ENCODE peak calls at places on chromosomes 11 and 22, in eight cellular contexts. One of them, this sample, is unnamed.

GRCh38 chr22:23828800-23829680 is 9.8 kb downstream of the DERL3 start:
- DNase-seq in fibroblast of villous mesenchyme: no peak
- DNase-seq in heart right ventricle: no peak
- DNase-seq in epithelial cell of esophagus: no peak
- DNase-seq in CD14-positive monocyte: no peak
- DNase-seq in AG04450: no peak
- DNase-seq in ascending aorta: no peak
- DNase-seq in activated B cell treated with CpG ODN at 0.5 μM for 24 hours: no peak
- DNase-seq in this sample: no peak

GRCh38 chr11:106121570-106122320 is 44.3 kb downstream of the AASDHPPT start:
- DNase-seq in epithelial cell of esophagus: no peak
- DNase-seq in heart right ventricle: no peak
- DNase-seq in fibroblast of villous mesenchyme: no peak
- DNase-seq in AG04450: no peak
- DNase-seq in activated B cell treated with CpG ODN at 0.5 μM for 24 hours: no peak
- DNase-seq in ascending aorta: no peak
- DNase-seq in CD14-positive monocyte: no peak
- DNase-seq in this sample: no peak

GRCh38 chr11:3153291-3153861 is 11.7 kb downstream of the OSBPL5 start:
- DNase-seq in ascending aorta: peak
- DNase-seq in AG04450: peak
- DNase-seq in activated B cell treated with CpG ODN at 0.5 μM for 24 hours: no peak
- DNase-seq in epithelial cell of esophagus: no peak
- DNase-seq in fibroblast of villous mesenchyme: peak
- DNase-seq in heart right ventricle: peak
- DNase-seq in CD14-positive monocyte: no peak
- DNase-seq in this sample: no peak

GRCh38 chr22:49991907-49992533 is 20.5 kb downstream of the IL17REL start:
- DNase-seq in fibroblast of villous mesenchyme: no peak
- DNase-seq in activated B cell treated with CpG ODN at 0.5 μM for 24 hours: no peak
- DNase-seq in epithelial cell of esophagus: no peak
- DNase-seq in ascending aorta: no peak
- DNase-seq in heart right ventricle: no peak
- DNase-seq in CD14-positive monocyte: no peak
- DNase-seq in AG04450: no peak
- DNase-seq in this sample: no peak

GRCh38 chr11:28400236-28401100 is 292.3 kb downstream of the METTL15 start:
- DNase-seq in heart right ventricle: no peak
- DNase-seq in fibroblast of villous mesenchyme: peak
- DNase-seq in ascending aorta: no peak
- DNase-seq in AG04450: peak
- DNase-seq in epithelial cell of esophagus: peak
- DNase-seq in CD14-positive monocyte: no peak
- DNase-seq in activated B cell treated with CpG ODN at 0.5 μM for 24 hours: no peak
- DNase-seq in this sample: no peak

GRCh38 chr11:35246725-35247124 is 107.8 kb downstream of the CD44 start:
- DNase-seq in CD14-positive monocyte: no peak
- DNase-seq in fibroblast of villous mesenchyme: peak
- DNase-seq in AG04450: no peak
- DNase-seq in activated B cell treated with CpG ODN at 0.5 μM for 24 hours: no peak
- DNase-seq in epithelial cell of esophagus: peak
- DNase-seq in heart right ventricle: no peak
- DNase-seq in ascending aorta: no peak
- DNase-seq in this sample: no peak

GRCh38 chr11:70255717-70256116 is 14.8 kb upstream of the PPFIA1 start:
- DNase-seq in CD14-positive monocyte: no peak
- DNase-seq in AG04450: no peak
- DNase-seq in heart right ventricle: no peak
- DNase-seq in activated B cell treated with CpG ODN at 0.5 μM for 24 hours: no peak
- DNase-seq in epithelial cell of esophagus: no peak
- DNase-seq in fibroblast of villous mesenchyme: peak
- DNase-seq in ascending aorta: no peak
- DNase-seq in this sample: no peak

GRCh38 chr11:62980133-62980760 is 4.5 kb downstream of the SLC22A6 start:
- DNase-seq in AG04450: no peak
- DNase-seq in epithelial cell of esophagus: peak
- DNase-seq in ascending aorta: no peak
- DNase-seq in fibroblast of villous mesenchyme: peak
- DNase-seq in CD14-positive monocyte: no peak
- DNase-seq in heart right ventricle: no peak
- DNase-seq in activated B cell treated with CpG ODN at 0.5 μM for 24 hours: no peak
- DNase-seq in this sample: no peak

GRCh38 chr11:46387919-46388618 is 3.5 kb downstream of the CHRM4 start:
- DNase-seq in AG04450: no peak
- DNase-seq in ascending aorta: no peak
- DNase-seq in activated B cell treated with CpG ODN at 0.5 μM for 24 hours: no peak
- DNase-seq in fibroblast of villous mesenchyme: no peak
- DNase-seq in heart right ventricle: peak
- DNase-seq in epithelial cell of esophagus: no peak
- DNase-seq in CD14-positive monocyte: no peak
- DNase-seq in this sample: no peak

GRCh38 chr22:19882446-19883381 is 28.0 kb upstream of the GNB1L start:
- DNase-seq in activated B cell treated with CpG ODN at 0.5 μM for 24 hours: no peak
- DNase-seq in epithelial cell of esophagus: no peak
- DNase-seq in heart right ventricle: no peak
- DNase-seq in fibroblast of villous mesenchyme: no peak
- DNase-seq in CD14-positive monocyte: peak
- DNase-seq in ascending aorta: no peak
- DNase-seq in AG04450: no peak
- DNase-seq in this sample: peak

GRCh38 chr11:119262668-119263351 is 54.1 kb downstream of the MCAM start:
- DNase-seq in AG04450: no peak
- DNase-seq in fibroblast of villous mesenchyme: peak
- DNase-seq in CD14-positive monocyte: no peak
- DNase-seq in heart right ventricle: no peak
- DNase-seq in ascending aorta: no peak
- DNase-seq in activated B cell treated with CpG ODN at 0.5 μM for 24 hours: no peak
- DNase-seq in epithelial cell of esophagus: peak
- DNase-seq in this sample: no peak

GRCh38 chr11:28176231-28176853 is 68.2 kb downstream of the METTL15 start:
- DNase-seq in ascending aorta: no peak
- DNase-seq in heart right ventricle: no peak
- DNase-seq in activated B cell treated with CpG ODN at 0.5 μM for 24 hours: no peak
- DNase-seq in epithelial cell of esophagus: peak
- DNase-seq in fibroblast of villous mesenchyme: peak
- DNase-seq in AG04450: no peak
- DNase-seq in CD14-positive monocyte: no peak
- DNase-seq in this sample: no peak

GRCh38 chr11:66081505-66081904 is 11.4 kb downstream of the PACS1 start:
- DNase-seq in fibroblast of villous mesenchyme: peak
- DNase-seq in activated B cell treated with CpG ODN at 0.5 μM for 24 hours: peak
- DNase-seq in heart right ventricle: peak
- DNase-seq in CD14-positive monocyte: peak
- DNase-seq in epithelial cell of esophagus: peak
- DNase-seq in ascending aorta: no peak
- DNase-seq in AG04450: no peak
- DNase-seq in this sample: no peak

GRCh38 chr22:25745341-25746011 is 3.5 kb downstream of the MYO18B start:
- DNase-seq in fibroblast of villous mesenchyme: peak
- DNase-seq in epithelial cell of esophagus: peak
- DNase-seq in heart right ventricle: no peak
- DNase-seq in activated B cell treated with CpG ODN at 0.5 μM for 24 hours: no peak
- DNase-seq in ascending aorta: no peak
- DNase-seq in AG04450: no peak
- DNase-seq in CD14-positive monocyte: no peak
- DNase-seq in this sample: no peak

GRCh38 chr11:69401715-69402114 is 79.7 kb upstream of the LINC01488 start:
- DNase-seq in ascending aorta: no peak
- DNase-seq in fibroblast of villous mesenchyme: no peak
- DNase-seq in activated B cell treated with CpG ODN at 0.5 μM for 24 hours: no peak
- DNase-seq in CD14-positive monocyte: no peak
- DNase-seq in epithelial cell of esophagus: no peak
- DNase-seq in heart right ventricle: no peak
- DNase-seq in AG04450: no peak
- DNase-seq in this sample: no peak

GRCh38 chr11:1837171-1838076 is 1.4 kb upstream of the TNNI2 start:
- DNase-seq in CD14-positive monocyte: peak
- DNase-seq in ascending aorta: no peak
- DNase-seq in heart right ventricle: peak
- DNase-seq in activated B cell treated with CpG ODN at 0.5 μM for 24 hours: peak
- DNase-seq in epithelial cell of esophagus: peak
- DNase-seq in fibroblast of villous mesenchyme: peak
- DNase-seq in AG04450: no peak
- DNase-seq in this sample: peak

GRCh38 chr11:17407575-17407974 is 19.1 kb upstream of the KCNJ11 start:
- DNase-seq in CD14-positive monocyte: no peak
- DNase-seq in activated B cell treated with CpG ODN at 0.5 μM for 24 hours: no peak
- DNase-seq in fibroblast of villous mesenchyme: no peak
- DNase-seq in heart right ventricle: no peak
- DNase-seq in AG04450: no peak
- DNase-seq in ascending aorta: no peak
- DNase-seq in epithelial cell of esophagus: no peak
- DNase-seq in this sample: no peak

GRCh38 chr11:85680897-85681296 is 5.1 kb downstream of the CCDC89 start:
- DNase-seq in activated B cell treated with CpG ODN at 0.5 μM for 24 hours: no peak
- DNase-seq in CD14-positive monocyte: no peak
- DNase-seq in fibroblast of villous mesenchyme: no peak
- DNase-seq in ascending aorta: no peak
- DNase-seq in AG04450: no peak
- DNase-seq in epithelial cell of esophagus: no peak
- DNase-seq in heart right ventricle: no peak
- DNase-seq in this sample: no peak

DNA sequence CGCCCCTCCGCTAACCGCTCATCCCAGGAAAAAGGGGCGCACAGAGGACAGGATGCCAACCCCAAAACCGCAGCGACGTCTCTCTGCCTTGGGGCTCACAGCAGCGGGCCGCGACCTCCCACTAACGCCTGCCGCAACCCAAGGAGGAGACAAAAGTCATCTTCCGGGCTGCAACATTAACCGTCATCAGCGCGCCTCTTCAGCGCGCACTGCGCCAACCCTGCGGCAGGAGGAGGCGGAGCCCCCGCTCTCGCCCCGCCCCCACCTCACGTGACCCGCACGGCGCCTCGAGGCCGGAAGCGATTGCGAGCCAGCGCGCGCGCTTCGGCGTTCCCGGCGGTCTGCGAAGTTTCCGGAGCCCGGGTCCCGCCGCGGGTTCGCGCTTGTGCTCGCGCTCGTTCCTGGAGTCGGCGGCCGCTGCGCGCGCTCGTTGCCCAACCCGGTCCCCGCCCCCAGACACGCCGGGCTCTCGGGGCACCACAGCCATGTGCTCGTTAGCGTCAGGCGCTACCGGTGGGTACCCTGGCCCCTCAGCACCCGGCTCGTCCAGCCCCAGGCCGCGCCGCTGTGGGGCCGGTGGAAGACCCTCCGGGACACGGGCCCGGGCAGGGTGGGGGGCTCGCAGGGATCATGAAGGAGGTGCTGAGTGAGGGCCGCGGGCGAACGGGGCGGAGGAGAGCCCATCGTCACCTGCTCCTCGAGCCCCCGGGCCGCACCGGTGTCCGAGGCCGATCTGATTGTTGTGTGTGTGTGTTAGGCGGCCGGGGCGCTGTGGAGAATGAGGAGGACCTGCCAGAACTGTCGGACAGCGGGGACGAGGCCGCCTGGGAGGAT is at the start of gene PRMT3:
- DNase-seq in AG04450: peak
- DNase-seq in heart right ventricle: peak
- DNase-seq in ascending aorta: peak
- DNase-seq in CD14-positive monocyte: peak
- DNase-seq in activated B cell treated with CpG ODN at 0.5 μM for 24 hours: peak
- DNase-seq in epithelial cell of esophagus: peak
- DNase-seq in fibroblast of villous mesenchyme: peak
- DNase-seq in this sample: peak
- TF ChIP-seq CTCF in AG04450: no peak
- TF ChIP-seq CTCF in heart right ventricle: no peak
- TF ChIP-seq CTCF in ascending aorta: no peak
- TF ChIP-seq CTCF in CD14-positive monocyte: peak
- TF ChIP-seq CTCF in activated B cell treated with CpG ODN at 0.5 μM for 24 hours: peak
- TF ChIP-seq CTCF in epithelial cell of esophagus: no peak
- TF ChIP-seq CTCF in fibroblast of villous mesenchyme: no peak
- TF ChIP-seq CTCF in this sample: peak

DNA sequence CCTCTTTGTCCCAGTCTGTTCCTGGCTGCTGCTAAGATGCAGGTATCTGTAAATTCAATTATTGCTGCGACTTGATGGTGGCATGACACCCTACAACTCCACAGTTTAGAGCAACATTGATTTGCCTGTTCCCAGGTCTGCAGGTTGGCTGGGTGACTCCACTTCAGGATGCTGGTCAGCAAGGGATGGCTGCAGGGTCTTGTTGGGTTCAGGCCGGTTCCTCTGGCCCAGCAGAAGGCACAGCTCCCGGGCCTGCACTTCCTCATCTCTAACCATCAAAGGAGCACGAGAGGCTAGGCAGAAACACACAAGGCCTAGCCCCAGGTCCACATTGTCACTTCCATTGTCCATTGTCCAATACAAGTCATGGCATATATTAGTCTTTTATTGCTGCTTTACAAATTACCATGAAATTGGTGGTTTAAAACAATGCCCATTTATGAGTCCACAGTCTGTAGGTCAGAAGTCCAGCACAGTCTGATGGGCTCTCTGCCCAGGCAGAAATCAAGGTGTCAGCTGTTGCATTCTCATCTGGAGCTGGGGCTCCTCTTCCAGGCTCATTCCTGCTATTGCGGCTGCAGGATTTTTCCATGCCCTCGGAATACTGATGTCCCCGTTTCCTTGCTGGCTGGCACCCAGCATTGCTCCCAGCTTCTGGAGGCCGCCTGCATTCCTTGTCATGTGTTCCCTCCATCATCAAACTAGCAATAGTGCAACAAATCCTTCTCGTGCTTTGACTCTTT is 96.6 kb upstream of the LMO1 start:
- DNase-seq in heart right ventricle: no peak
- DNase-seq in AG04450: no peak
- DNase-seq in CD14-positive monocyte: no peak
- DNase-seq in ascending aorta: no peak
- DNase-seq in activated B cell treated with CpG ODN at 0.5 μM for 24 hours: no peak
- DNase-seq in epithelial cell of esophagus: no peak
- DNase-seq in fibroblast of villous mesenchyme: no peak
- DNase-seq in this sample: no peak
- TF ChIP-seq CTCF in heart right ventricle: no peak
- TF ChIP-seq CTCF in AG04450: no peak
- TF ChIP-seq CTCF in CD14-positive monocyte: no peak
- TF ChIP-seq CTCF in ascending aorta: no peak
- TF ChIP-seq CTCF in activated B cell treated with CpG ODN at 0.5 μM for 24 hours: no peak
- TF ChIP-seq CTCF in epithelial cell of esophagus: no peak
- TF ChIP-seq CTCF in fibroblast of villous mesenchyme: no peak
- TF ChIP-seq CTCF in this sample: no peak

GRCh38 chr11:73308963-73309960 is 1.2 kb downstream of the ARHGEF17 start:
- DNase-seq in AG04450: peak
- DNase-seq in CD14-positive monocyte: peak
- DNase-seq in ascending aorta: peak
- DNase-seq in fibroblast of villous mesenchyme: peak
- DNase-seq in activated B cell treated with CpG ODN at 0.5 μM for 24 hours: no peak
- DNase-seq in heart right ventricle: peak
- DNase-seq in epithelial cell of esophagus: peak
- DNase-seq in this sample: peak
- TF ChIP-seq CTCF in AG04450: no peak
- TF ChIP-seq CTCF in CD14-positive monocyte: no peak
- TF ChIP-seq CTCF in ascending aorta: no peak
- TF ChIP-seq CTCF in fibroblast of villous mesenchyme: no peak
- TF ChIP-seq CTCF in activated B cell treated with CpG ODN at 0.5 μM for 24 hours: no peak
- TF ChIP-seq CTCF in heart right ventricle: no peak
- TF ChIP-seq CTCF in epithelial cell of esophagus: no peak
- TF ChIP-seq CTCF in this sample: no peak

DNA sequence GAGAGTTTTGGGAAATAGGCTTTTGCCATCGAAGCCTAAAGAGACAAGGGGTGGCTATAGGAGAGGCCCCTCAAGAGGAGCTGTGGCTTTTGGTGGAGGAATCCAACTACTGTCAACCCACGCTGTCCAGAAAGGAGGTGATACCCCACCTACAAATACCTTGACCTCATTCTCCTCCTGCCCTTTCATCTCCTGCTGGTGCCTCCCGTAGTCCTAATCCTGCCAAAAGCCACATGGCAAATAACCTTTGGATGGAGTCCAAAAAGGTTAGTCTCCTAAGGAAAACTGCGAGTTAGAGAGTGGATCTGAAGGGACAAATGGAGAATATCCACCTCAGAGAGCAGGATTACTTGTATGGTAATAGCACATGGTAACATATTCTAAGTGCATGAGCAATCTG is 112.7 kb downstream of the PDE3B start:
- DNase-seq in AG04450: no peak
- DNase-seq in heart right ventricle: no peak
- DNase-seq in epithelial cell of esophagus: no peak
- DNase-seq in CD14-positive monocyte: no peak
- DNase-seq in activated B cell treated with CpG ODN at 0.5 μM for 24 hours: no peak
- DNase-seq in ascending aorta: no peak
- DNase-seq in fibroblast of villous mesenchyme: no peak
- DNase-seq in this sample: no peak
- TF ChIP-seq CTCF in AG04450: no peak
- TF ChIP-seq CTCF in heart right ventricle: no peak
- TF ChIP-seq CTCF in epithelial cell of esophagus: no peak
- TF ChIP-seq CTCF in CD14-positive monocyte: no peak
- TF ChIP-seq CTCF in activated B cell treated with CpG ODN at 0.5 μM for 24 hours: no peak
- TF ChIP-seq CTCF in ascending aorta: no peak
- TF ChIP-seq CTCF in fibroblast of villous mesenchyme: no peak
- TF ChIP-seq CTCF in this sample: no peak